ENCODE peak calls at places on chromosomes 12 and 14, in four cellular contexts. C, H, W and A are unnamed samples.

GRCh38 chr14:92520102-92520651 is 6.6 kb downstream of the RIN3 start:
- DNase-seq in C (no peak), H (no peak), W (no peak), A (no peak)

GRCh38 chr12:57732270-57732669 is 6.3 kb downstream of the AGAP2 start:
- DNase-seq in C (no peak), H (no peak), W (no peak), A (no peak)

GRCh38 chr14:95195031-95195430 is 37.7 kb upstream of the DICER1 start:
- DNase-seq in C (no peak), H (no peak), W (peak; percentile 84), A (no peak)

GRCh38 chr12:113748707-113749432 is 217.3 kb downstream of the RBM19 start:
- DNase-seq in C (no peak), H (no peak), W (no peak), A (no peak)

GRCh38 chr12:89800435-89800834 is 91.8 kb upstream of the ATP2B1 start:
- DNase-seq in C (no peak), H (no peak), W (no peak), A (no peak)

GRCh38 chr12:124919646-124920352 is 5.3 kb upstream of the UBC start:
- DNase-seq in C (peak; percentile 77), H (no peak), W (no peak), A (no peak)

GRCh38 chr14:65948302-65948701 is 535.8 kb downstream of the FUT8 start:
- DNase-seq in C (no peak), H (no peak), W (no peak), A (no peak)

GRCh38 chr14:60637490-60638452 is 11.5 kb downstream of the SIX1 start:
- DNase-seq in C (no peak), H (no peak), W (no peak), A (no peak)

GRCh38 chr12:57727758-57728395 is 10.7 kb downstream of the AGAP2 start:
- DNase-seq in C (no peak), H (no peak), W (no peak), A (no peak)

GRCh38 chr12:65123435-65124063 is 2.4 kb upstream of the WIF1 start:
- DNase-seq in C (peak; percentile 12), H (no peak), W (no peak), A (peak; percentile 44)

GRCh38 chr12:1594045-1594294 is 411 bp downstream of the FBXL14 start:
- DNase-seq in C (no peak), H (no peak), W (no peak), A (no peak)

GRCh38 chr12:113788020-113788856 is 177.9 kb downstream of the RBM19 start:
- DNase-seq in C (no peak), H (no peak), W (no peak), A (no peak)

GRCh38 chr12:82627799-82628198 is 58.9 kb upstream of the TMTC2 start:
- DNase-seq in C (peak; percentile 39), H (no peak), W (no peak), A (peak; percentile 40)

GRCh38 chr14:104985675-104986486 is at the start of gene CLBA1:
- DNase-seq in C (peak; percentile 91), H (peak; percentile 71), W (peak; percentile 76), A (peak; percentile 96)

GRCh38 chr12:106251636-106252035 is 3.8 kb upstream of the CKAP4 start:
- DNase-seq in C (no peak), H (no peak), W (no peak), A (no peak)

GRCh38 chr14:90600619-90601018 is 203.8 kb downstream of the CALM1 start:
- DNase-seq in C (no peak), H (no peak), W (peak; percentile 99), A (no peak)

GRCh38 chr14:55807536-55807935 is 227.5 kb downstream of the KTN1 start:
- DNase-seq in C (no peak), H (no peak), W (no peak), A (no peak)

GRCh38 chr12:75474121-75474520 is 6.4 kb upstream of the GLIPR1 start:
- DNase-seq in C (no peak), H (no peak), W (no peak), A (no peak)

GRCh38 chr12:48356041-48356768 is 5.5 kb upstream of the ZNF641 start:
- DNase-seq in C (no peak), H (no peak), W (no peak), A (no peak)

GRCh38 chr12:27331299-27331926 is 1.2 kb upstream of the BMAL2 start:
- DNase-seq in C (no peak), H (no peak), W (no peak), A (no peak)

GRCh38 chr12:108814462-108815211 is 42.7 kb downstream of the SSH1 start:
- DNase-seq in C (no peak), H (no peak), W (no peak), A (no peak)

GRCh38 chr12:132716356-132716755 is 5.7 kb downstream of the PGAM5 start:
- DNase-seq in C (no peak), H (no peak), W (no peak), A (no peak)

GRCh38 chr14:85191986-85192385 is 338.0 kb upstream of the FLRT2 start:
- DNase-seq in C (no peak), H (no peak), W (no peak), A (no peak)

GRCh38 chr12:69168828-69169227 is 70.5 kb upstream of the CPSF6 start:
- DNase-seq in C (no peak), H (no peak), W (no peak), A (no peak)

GRCh38 chr12:128813883-128814282 is 9.9 kb downstream of the SLC15A4 start:
- DNase-seq in C (no peak), H (no peak), W (no peak), A (no peak)

GRCh38 chr12:26195641-26196423 is 459 bp downstream of the SSPN start:
- DNase-seq in C (peak; percentile 80), H (no peak), W (no peak), A (peak; percentile 85)

GRCh38 chr12:131709226-131709625 is 1.7 kb upstream of the SFSWAP start:
- DNase-seq in C (no peak), H (no peak), W (no peak), A (no peak)

GRCh38 chr12:103820881-103821489 is 20.0 kb downstream of the NT5DC3 start:
- DNase-seq in C (no peak), H (no peak), W (no peak), A (no peak)

GRCh38 chr12:129049917-129050316 is 196.6 kb downstream of the GLT1D1 start:
- DNase-seq in C (no peak), H (no peak), W (no peak), A (no peak)

GRCh38 chr12:33180921-33181320 is 258.7 kb downstream of the SYT10 start:
- DNase-seq in C (no peak), H (no peak), W (no peak), A (no peak)

GRCh38 chr12:12609692-12610091 is 2.0 kb upstream of the CREBL2 start:
- DNase-seq in C (no peak), H (no peak), W (no peak), A (no peak)

GRCh38 chr12:63420206-63420644 is 248.1 kb downstream of the DPY19L2 start:
- DNase-seq in C (no peak), H (no peak), W (peak; percentile 6), A (no peak)

GRCh38 chr14:34227834-34228662 is 234.0 kb downstream of the SPTSSA start:
- DNase-seq in C (peak; percentile 53), H (no peak), W (peak; percentile 58), A (peak; percentile 82)

GRCh38 chr12:124625867-124626675 is 58.7 kb upstream of the NCOR2 start:
- DNase-seq in C (no peak), H (no peak), W (no peak), A (no peak)

GRCh38 chr14:88983755-88984154 is 159.3 kb downstream of the TTC8 start:
- DNase-seq in C (no peak), H (no peak), W (no peak), A (peak; percentile 62)

GRCh38 chr14:52266179-52266578 is 1.3 kb upstream of the PTGDR start:
- DNase-seq in C (no peak), H (no peak), W (no peak), A (no peak)

GRCh38 chr12:124667671-124668337 is 100.4 kb upstream of the NCOR2 start:
- DNase-seq in C (no peak), H (no peak), W (no peak), A (no peak)

GRCh38 chr12:57620936-57621496 is 9.8 kb downstream of the ARHGEF25 start:
- DNase-seq in C (no peak), H (no peak), W (no peak), A (no peak)